ENCODE peak calls at places on chromosomes 11 and 22, in six cellular contexts. One of them, this sample, is unnamed.
A peak's percentile ranks its signal among the peaks of the same experiment; 100 is the strongest.

GRCh38 chr22:19765477-19766234 is 5.1 kb downstream of the TBX1 start:
- DNase-seq in Calu3: no peak
- DNase-seq in EH: no peak
- DNase-seq in GM12865: no peak
- DNase-seq in HT1080: no peak
- DNase-seq in progenitor cell of endocrine pancreas: no peak
- DNase-seq in this sample: no peak

GRCh38 chr11:86798988-86799387 is 1.4 kb upstream of the PRSS23 start:
- DNase-seq in Calu3: no peak
- DNase-seq in EH: peak; percentile 90
- DNase-seq in GM12865: no peak
- DNase-seq in HT1080: peak; percentile 82
- DNase-seq in progenitor cell of endocrine pancreas: no peak
- DNase-seq in this sample: no peak

GRCh38 chr11:87223816-87224215 is 186.1 kb downstream of the TMEM135 start:
- DNase-seq in Calu3: no peak
- DNase-seq in EH: peak; percentile 43
- DNase-seq in GM12865: no peak
- DNase-seq in HT1080: no peak
- DNase-seq in progenitor cell of endocrine pancreas: no peak
- DNase-seq in this sample: no peak

GRCh38 chr22:30822216-30823014 is 127.7 kb downstream of the OSBP2 start:
- DNase-seq in Calu3: no peak
- DNase-seq in EH: no peak
- DNase-seq in GM12865: no peak
- DNase-seq in HT1080: no peak
- DNase-seq in progenitor cell of endocrine pancreas: no peak
- DNase-seq in this sample: no peak

GRCh38 chr11:131499199-131499598 is 128.8 kb downstream of the NTM start:
- DNase-seq in Calu3: no peak
- DNase-seq in EH: no peak
- DNase-seq in GM12865: no peak
- DNase-seq in HT1080: peak; percentile 75
- DNase-seq in progenitor cell of endocrine pancreas: no peak
- DNase-seq in this sample: no peak

GRCh38 chr11:95301497-95301896 is 70.5 kb upstream of the SESN3 start:
- DNase-seq in Calu3: peak; percentile 45
- DNase-seq in EH: no peak
- DNase-seq in GM12865: no peak
- DNase-seq in HT1080: no peak
- DNase-seq in progenitor cell of endocrine pancreas: no peak
- DNase-seq in this sample: no peak

GRCh38 chr11:22466809-22467208 is 128.6 kb downstream of the SLC17A6 start:
- DNase-seq in Calu3: no peak
- DNase-seq in EH: peak; percentile 47
- DNase-seq in GM12865: no peak
- DNase-seq in HT1080: peak; percentile 79
- DNase-seq in progenitor cell of endocrine pancreas: no peak
- DNase-seq in this sample: no peak

GRCh38 chr11:95659088-95659487 is 130.5 kb downstream of the FAM76B start:
- DNase-seq in Calu3: no peak
- DNase-seq in EH: no peak
- DNase-seq in GM12865: no peak
- DNase-seq in HT1080: peak; percentile 58
- DNase-seq in progenitor cell of endocrine pancreas: no peak
- DNase-seq in this sample: no peak

GRCh38 chr22:37470087-37470445 is 16.1 kb downstream of the MFNG start:
- DNase-seq in Calu3: no peak
- DNase-seq in EH: peak; percentile 33
- DNase-seq in GM12865: no peak
- DNase-seq in HT1080: no peak
- DNase-seq in progenitor cell of endocrine pancreas: no peak
- DNase-seq in this sample: no peak

GRCh38 chr22:36136475-36136874 is 24.1 kb downstream of the APOL3 start:
- DNase-seq in Calu3: no peak
- DNase-seq in EH: peak; percentile 75
- DNase-seq in GM12865: no peak
- DNase-seq in HT1080: peak; percentile 38
- DNase-seq in progenitor cell of endocrine pancreas: no peak
- DNase-seq in this sample: no peak

GRCh38 chr11:2929880-2930704 is 872 bp upstream of the PHLDA2 start:
- DNase-seq in Calu3: peak; percentile 79
- DNase-seq in EH: peak; percentile 78
- DNase-seq in GM12865: peak; percentile 76
- DNase-seq in HT1080: peak; percentile 85
- DNase-seq in progenitor cell of endocrine pancreas: no peak
- DNase-seq in this sample: peak; percentile 58

GRCh38 chr11:35231074-35231473 is 92.1 kb downstream of the CD44 start:
- DNase-seq in Calu3: no peak
- DNase-seq in EH: no peak
- DNase-seq in GM12865: no peak
- DNase-seq in HT1080: no peak
- DNase-seq in progenitor cell of endocrine pancreas: no peak
- DNase-seq in this sample: no peak

GRCh38 chr11:11579012-11579755 is 42.6 kb downstream of the GALNT18 start:
- DNase-seq in Calu3: no peak
- DNase-seq in EH: no peak
- DNase-seq in GM12865: no peak
- DNase-seq in HT1080: no peak
- DNase-seq in progenitor cell of endocrine pancreas: no peak
- DNase-seq in this sample: peak; percentile 29

GRCh38 chr11:43505171-43505570 is 146.5 kb downstream of the TTC17 start:
- DNase-seq in Calu3: no peak
- DNase-seq in EH: no peak
- DNase-seq in GM12865: no peak
- DNase-seq in HT1080: no peak
- DNase-seq in progenitor cell of endocrine pancreas: no peak
- DNase-seq in this sample: no peak